ENCODE peak calls at places on chromosomes 3 and 15, in four cellular contexts. N, E, O and A are unnamed samples.
A peak's percentile ranks its signal among the peaks of the same experiment; 100 is the strongest.

GRCh38 chr3:100710355-100711198 is 1.3 kb downstream of the TFG start:
- DNase-seq in N (peak; percentile 35), E (no peak), O (no peak), A (no peak)

GRCh38 chr3:25728101-25728500 is 55.1 kb downstream of the NGLY1 start:
- DNase-seq in N (no peak), E (no peak), O (no peak), A (no peak)

GRCh38 chr15:62248277-62248974 is 83.3 kb upstream of the C2CD4B start:
- DNase-seq in N (no peak), E (no peak), O (no peak), A (no peak)

GRCh38 chr15:57495037-57495436 is 96.7 kb upstream of the MYZAP start:
- DNase-seq in N (no peak), E (no peak), O (no peak), A (no peak)

GRCh38 chr3:33385423-33385822 is 54.8 kb downstream of the UBP1 start:
- DNase-seq in N (no peak), E (no peak), O (no peak), A (no peak)

GRCh38 chr15:73870700-73871408 is 2.5 kb upstream of the TBC1D21 start:
- DNase-seq in N (no peak), E (no peak), O (no peak), A (no peak)

GRCh38 chr3:183244219-183244618 is 8.8 kb upstream of the B3GNT5 start:
- DNase-seq in N (no peak), E (no peak), O (peak; percentile 57), A (no peak)

GRCh38 chr3:168341192-168341816 is 245.6 kb upstream of the GOLIM4 start:
- DNase-seq in N (no peak), E (no peak), O (no peak), A (no peak)

GRCh38 chr15:49860101-49860500 is 239.3 kb downstream of the DTWD1 start:
- DNase-seq in N (no peak), E (no peak), O (no peak), A (no peak)

GRCh38 chr15:99474041-99474906 is 91.5 kb upstream of the MEF2A start:
- DNase-seq in N (no peak), E (no peak), O (no peak), A (no peak)

GRCh38 chr3:14263317-14264005 is 84.8 kb downstream of the LSM3 start:
- DNase-seq in N (no peak), E (no peak), O (no peak), A (peak; percentile 20)

GRCh38 chr3:14289590-14290453 is 111.2 kb downstream of the LSM3 start:
- DNase-seq in N (no peak), E (no peak), O (no peak), A (no peak)

GRCh38 chr3:50666801-50667200 is 7.9 kb upstream of the DOCK3 start:
- DNase-seq in N (no peak), E (no peak), O (no peak), A (no peak)

GRCh38 chr15:66232267-66232625 is 21.3 kb downstream of the MEGF11 start:
- DNase-seq in N (no peak), E (no peak), O (no peak), A (no peak)

GRCh38 chr3:58568572-58569286 is 8.5 kb downstream of the FAM107A start:
- DNase-seq in N (no peak), E (peak; percentile 84), O (peak; percentile 77), A (peak; percentile 90)

GRCh38 chr3:135239485-135239884 is 444.4 kb downstream of the EPHB1 start:
- DNase-seq in N (no peak), E (no peak), O (no peak), A (no peak)

GRCh38 chr3:42710323-42711021 is 7.9 kb upstream of the HHATL start:
- DNase-seq in N (no peak), E (peak; percentile 36), O (no peak), A (no peak)

GRCh38 chr3:100002599-100003350 is 111.5 kb downstream of the FILIP1L start:
- DNase-seq in N (no peak), E (no peak), O (no peak), A (no peak)

GRCh38 chr3:15505412-15506165 is 15.9 kb downstream of the COLQ start:
- DNase-seq in N (no peak), E (no peak), O (no peak), A (no peak)

GRCh38 chr3:173799073-173799830 is 401.7 kb downstream of the NLGN1 start:
- DNase-seq in N (no peak), E (no peak), O (no peak), A (no peak)

GRCh38 chr3:187744169-187745151 is 808 bp downstream of the BCL6 start:
- DNase-seq in N (no peak), E (no peak), O (no peak), A (peak; percentile 91)

GRCh38 chr3:43389388-43390254 is 103.3 kb downstream of the SNRK start:
- DNase-seq in N (no peak), E (no peak), O (peak; percentile 52), A (peak; percentile 89)

GRCh38 chr3:149658444-149659172 is 783 bp upstream of the WWTR1 start:
- DNase-seq in N (no peak), E (peak; percentile 71), O (peak; percentile 76), A (peak; percentile 80)

GRCh38 chr3:65647369-65647768 is 391.3 kb downstream of the MAGI1 start:
- DNase-seq in N (no peak), E (no peak), O (no peak), A (no peak)

GRCh38 chr15:63601727-63602185 is 4.6 kb downstream of the FBXL22 start:
- DNase-seq in N (peak; percentile 52), E (no peak), O (no peak), A (no peak)

GRCh38 chr3:1272541-1273265 is 179.9 kb downstream of the CNTN6 start:
- DNase-seq in N (no peak), E (no peak), O (no peak), A (no peak)

GRCh38 chr15:51837784-51838183 is 8.3 kb downstream of the TMOD3 start:
- DNase-seq in N (peak; percentile 30), E (no peak), O (no peak), A (no peak)

GRCh38 chr3:94967196-94967595 is 904.3 kb downstream of the NSUN3 start:
- DNase-seq in N (no peak), E (no peak), O (no peak), A (no peak)

GRCh38 chr3:83523470-83524073 is 1435.2 kb upstream of the CADM2 start:
- DNase-seq in N (no peak), E (no peak), O (no peak), A (no peak)

GRCh38 chr3:124582621-124583437 is 147.4 kb upstream of the UMPS start:
- DNase-seq in N (no peak), E (no peak), O (no peak), A (no peak)

GRCh38 chr15:59349715-59350420 is 22.8 kb downstream of the MYO1E start:
- DNase-seq in N (no peak), E (no peak), O (peak; percentile 46), A (no peak)

GRCh38 chr3:104514776-104515175 is 851.9 kb upstream of the ALCAM start:
- DNase-seq in N (no peak), E (no peak), O (no peak), A (no peak)

GRCh38 chr3:32018723-32019564 is 37.4 kb downstream of the ZNF860 start:
- DNase-seq in N (no peak), E (no peak), O (no peak), A (no peak)

GRCh38 chr3:171415070-171415469 is 45.1 kb downstream of the TNIK start:
- DNase-seq in N (no peak), E (no peak), O (no peak), A (no peak)

GRCh38 chr15:80873568-80873967 is 94.4 kb downstream of the CEMIP start:
- DNase-seq in N (no peak), E (no peak), O (no peak), A (no peak)
- H3K4me3 ChIP-seq in N (no peak overlapping the region), E (no peak overlapping the region), O (no peak overlapping the region), A (no peak overlapping the region)

DNA sequence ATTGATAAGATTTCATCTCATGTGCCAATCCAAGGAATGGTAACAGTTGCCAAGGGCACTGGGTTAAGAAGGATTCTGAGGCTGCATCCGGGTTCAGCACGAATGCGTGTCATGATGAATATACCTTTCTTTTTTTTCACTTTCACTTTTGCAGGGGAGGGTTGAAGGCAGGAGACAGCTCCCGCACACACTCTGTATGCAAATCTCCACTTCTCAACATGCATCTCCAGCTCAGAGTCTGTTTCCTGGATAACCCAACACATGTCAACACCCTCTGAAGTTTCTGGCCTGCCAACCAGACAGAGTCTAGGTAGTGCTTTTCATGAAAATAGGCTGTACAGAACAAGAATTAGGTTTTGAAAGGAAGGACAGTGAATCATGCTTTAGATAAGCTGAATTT is 21.6 kb downstream of the B4GALT4 start:
- DNase-seq in N (no peak), E (no peak), O (no peak), A (no peak)
- H3K4me3 ChIP-seq in N (no peak overlapping the region), E (no peak overlapping the region), O (no peak overlapping the region), A (no peak overlapping the region)

DNA sequence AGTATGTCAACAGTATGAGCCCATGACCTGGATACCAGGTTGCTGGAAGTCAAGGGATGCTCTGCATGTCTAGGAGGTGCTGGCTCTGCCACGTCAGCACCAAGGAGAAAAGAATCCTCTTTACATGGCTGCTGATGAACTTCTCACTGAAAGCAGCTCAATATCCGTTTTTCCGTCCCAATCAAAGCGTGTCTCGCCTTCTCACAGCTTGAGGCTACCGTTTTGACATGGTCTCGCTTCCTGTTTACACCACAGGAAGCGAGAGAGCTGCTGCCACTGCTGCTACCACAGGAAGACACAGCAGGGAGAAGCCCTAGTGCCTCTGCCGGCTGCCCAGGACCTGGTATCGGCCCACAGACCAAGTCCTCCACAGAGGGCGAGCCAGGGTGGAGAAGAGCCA is 27.3 kb downstream of the STARD5 start:
- DNase-seq in N (peak; percentile 69), E (no peak), O (no peak), A (peak; percentile 94)
- H3K4me3 ChIP-seq in N (peak overlapping the region; percentile 73), E (peak overlapping the region; percentile 33), O (no peak overlapping the region), A (peak overlapping the region; percentile 82)

DNA sequence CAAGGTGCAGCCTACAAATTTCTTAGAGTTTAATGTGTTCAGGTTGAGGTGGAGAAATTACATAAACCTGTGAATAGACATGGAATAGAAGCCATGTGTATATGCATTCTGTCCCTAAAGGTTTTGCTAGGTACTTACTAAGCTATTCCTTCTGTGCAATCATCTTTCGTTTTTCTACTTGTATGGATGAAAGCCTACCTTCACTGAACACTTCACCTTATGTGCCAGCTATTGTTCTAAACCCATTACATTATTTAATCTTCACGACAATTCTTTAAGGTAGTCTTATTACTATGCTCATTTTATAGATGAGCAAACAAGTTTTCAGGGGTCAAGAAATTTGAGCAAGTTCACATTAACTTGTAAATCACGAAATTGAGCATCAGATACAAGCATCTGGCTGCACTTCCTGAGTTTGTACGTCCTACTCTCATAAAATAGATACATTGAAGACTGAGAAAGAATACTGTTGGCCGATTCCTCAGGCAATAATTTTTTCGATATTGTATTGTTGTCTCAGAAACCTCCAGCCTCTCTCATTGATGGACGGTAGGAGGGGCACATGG is 635 bp upstream of the RCN2 start:
- DNase-seq in N (no peak), E (no peak), O (no peak), A (no peak)
- H3K4me3 ChIP-seq in N (peak overlapping the region; percentile 76), E (peak overlapping the region; percentile 81), O (peak overlapping the region; percentile 31), A (peak overlapping the region; percentile 67)

GRCh38 chr3:48426944-48427629 is 2.8 kb downstream of the PLXNB1 start:
- DNase-seq in N (no peak), E (no peak), O (no peak), A (no peak)
- H3K4me3 ChIP-seq in N (no peak overlapping the region), E (peak overlapping the region; percentile 73), O (no peak overlapping the region), A (peak overlapping the region; percentile 76)

DNA sequence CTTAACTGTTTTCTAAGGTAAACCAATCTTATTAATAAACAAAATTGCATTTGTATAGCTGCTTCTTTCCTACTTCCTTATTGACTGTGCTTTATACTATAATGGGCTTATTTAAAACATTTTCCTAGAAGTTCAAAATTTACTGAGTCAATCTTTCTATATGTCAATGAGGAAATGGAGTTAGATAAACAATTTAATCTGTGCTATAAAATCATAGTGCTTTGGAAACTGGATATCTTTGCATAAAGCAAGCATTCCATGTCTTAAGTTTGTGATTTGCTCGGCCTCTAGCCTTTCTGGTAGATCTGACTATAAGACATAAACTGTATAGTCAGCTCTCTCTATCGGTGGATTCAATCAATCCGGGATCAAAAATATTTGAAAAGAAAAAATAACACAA is 99.6 kb downstream of the NEDD4 start:
- DNase-seq in N (no peak), E (no peak), O (no peak), A (no peak)
- H3K4me3 ChIP-seq in N (no peak overlapping the region), E (no peak overlapping the region), O (no peak overlapping the region), A (no peak overlapping the region)